ENCODE peak calls at places on chromosomes 4 and X, in seven cellular contexts. D is cardiac muscle cell, J is choroid plexus epithelial cell, B is astrocyte of the spinal cord, Y is ovary, S is heart left ventricle, P is IMR-90. O is an unnamed sample.

GRCh38 chrX:3443186-3443585 is 96.7 kb upstream of the MXRA5 start:
- DNase-seq in D (peak), J (no peak), B (no peak), Y (no peak), S (no peak), P (no peak), O (no peak)

GRCh38 chr4:159487284-159487747 is 384.4 kb downstream of the RAPGEF2 start:
- DNase-seq in D (peak), J (peak), B (peak), Y (no peak), S (no peak), P (peak), O (peak)

GRCh38 chr4:915595-915994 is 16.5 kb downstream of the GAK start:
- DNase-seq in D (no peak), J (peak), B (peak), Y (no peak), S (no peak), P (peak), O (peak)

GRCh38 chrX:150429577-150429976 is 66.5 kb downstream of the MAMLD1 start:
- DNase-seq in D (no peak), J (peak), B (peak), Y (no peak), S (no peak), P (peak), O (peak)

GRCh38 chr4:3868146-3868840 is 102.1 kb downstream of the ADRA2C start:
- DNase-seq in D (peak), J (peak), B (no peak), Y (no peak), S (no peak), P (peak), O (peak)

GRCh38 chr4:158043971-158044618 is 128.7 kb downstream of the GASK1B start:
- DNase-seq in D (no peak), J (no peak), B (no peak), Y (no peak), S (peak), P (no peak), O (no peak)

GRCh38 chrX:63526863-63527262 is 175.7 kb upstream of the SPIN4 start:
- DNase-seq in D (no peak), J (no peak), B (no peak), Y (no peak), S (no peak), P (no peak), O (no peak)

GRCh38 chr4:140884431-140885058 is 128.4 kb upstream of the TBC1D9 start:
- DNase-seq in D (peak), J (peak), B (peak), Y (no peak), S (no peak), P (peak), O (peak)

GRCh38 chr4:81069706-81070331 is 39.3 kb downstream of the BMP3 start:
- DNase-seq in D (peak), J (peak), B (peak), Y (peak), S (peak), P (peak), O (peak)

GRCh38 chr4:772118-772517 is 53.8 kb downstream of the CPLX1 start:
- DNase-seq in D (no peak), J (no peak), B (no peak), Y (no peak), S (peak), P (no peak), O (no peak)

DNA sequence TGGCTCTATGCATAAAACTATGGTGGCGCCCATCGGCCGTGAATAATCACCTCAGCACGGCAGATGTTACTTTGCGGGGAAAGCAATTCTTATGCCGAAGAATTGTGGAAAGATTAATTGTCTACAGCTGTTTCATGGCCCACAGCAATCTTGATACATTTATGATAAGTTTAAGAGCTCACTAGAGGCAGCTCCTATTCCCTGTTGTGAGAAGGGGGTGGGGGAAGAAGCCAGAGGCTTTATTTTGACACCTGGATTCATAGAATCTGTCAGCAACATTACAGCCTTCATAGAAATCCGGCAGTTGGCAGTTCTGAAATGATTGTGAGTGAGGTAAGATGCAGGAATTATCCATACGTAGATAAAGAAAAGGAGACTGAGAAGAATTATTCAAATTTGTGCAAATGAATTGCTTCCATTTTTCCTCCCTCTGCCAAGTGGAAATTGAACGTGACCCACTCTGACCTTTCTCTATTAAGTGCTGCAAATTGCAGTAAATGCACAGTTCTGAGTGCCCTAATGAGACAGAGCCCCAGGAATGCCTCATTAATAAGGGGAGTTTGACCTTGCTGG is 188.7 kb downstream of the GPAT3 start:
- DNase-seq in D (no peak), J (no peak), B (no peak), Y (no peak), S (no peak), P (no peak), O (no peak)
- H3K4me3 ChIP-seq in D (no peak), J (no peak), B (no peak), Y (no peak), S (no peak), P (no peak), O (no peak)

GRCh38 chrX:102650903-102651241 is 411 bp upstream of the GPRASP1 start:
- DNase-seq in D (no peak), J (no peak), B (no peak), Y (no peak), S (no peak), P (no peak), O (no peak)

GRCh38 chrX:102654696-102655095 is 3.4 kb downstream of the GPRASP1 start:
- DNase-seq in D (no peak), J (no peak), B (no peak), Y (no peak), S (no peak), P (no peak), O (no peak)

GRCh38 chrX:102651242-102651967 is at the start of gene GPRASP1:
- DNase-seq in D (peak), J (peak), B (peak), Y (peak), S (peak), P (peak), O (peak)

DNA sequence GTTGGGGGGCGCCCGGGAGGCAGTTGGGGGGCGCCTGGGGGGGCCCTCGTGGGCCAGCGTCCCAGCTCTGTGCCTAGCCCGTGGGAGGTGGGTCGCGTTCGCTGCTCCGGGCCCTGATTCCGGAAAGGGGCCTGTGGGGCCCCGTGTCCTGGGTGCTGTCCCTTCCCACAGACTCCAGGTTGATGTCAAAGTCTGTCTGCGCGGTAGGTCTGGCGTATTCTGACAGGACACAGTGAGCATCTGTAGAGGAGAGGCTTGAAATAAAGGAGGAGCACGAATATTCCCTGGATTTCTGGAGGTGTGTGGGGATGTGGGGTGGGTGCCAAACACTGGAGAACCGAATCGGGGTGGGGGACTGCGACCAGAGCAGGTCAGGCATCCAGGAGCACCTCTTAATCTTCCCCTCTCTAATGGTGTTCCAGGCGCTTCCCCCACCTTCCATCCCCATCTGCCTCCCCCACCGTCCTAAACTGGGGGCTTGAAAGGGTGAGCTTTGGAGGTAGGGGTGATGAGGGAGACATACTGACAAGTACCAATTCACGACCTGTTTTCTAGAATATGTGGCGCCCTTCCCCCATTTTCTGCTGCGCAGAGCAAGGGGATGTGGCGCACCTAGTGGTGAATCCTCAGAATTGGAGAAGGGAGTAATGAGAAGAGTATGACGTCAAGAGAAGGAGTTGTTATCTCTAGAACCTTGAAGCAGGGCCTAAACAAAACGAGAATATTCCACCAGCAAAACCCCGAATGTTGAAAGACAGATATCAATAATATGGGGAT is 873 bp downstream of the GPRASP1 start:
- DNase-seq in D (peak), J (peak), B (peak), Y (peak), S (no peak), P (peak), O (peak)
- TF ChIP-seq CTCF in D (peak), J (peak), B (peak), Y (peak), S (peak), P (peak), O (peak)

GRCh38 chr4:56414135-56414675 is 21.2 kb downstream of the PPAT start:
- DNase-seq in D (no peak), J (peak), B (peak), Y (no peak), S (no peak), P (peak), O (peak)
- H3K4me3 ChIP-seq in D (no peak), J (no peak), B (no peak), Y (no peak), S (no peak), P (peak), O (peak)

GRCh38 chrX:47644557-47645091 is 5.7 kb downstream of the ELK1 start:
- DNase-seq in D (peak), J (peak), B (no peak), Y (no peak), S (no peak), P (peak), O (peak)
- TF ChIP-seq CTCF in D (peak), J (peak), B (peak), Y (peak), S (peak), P (peak), O (peak)